ENCODE peak calls at places on chromosomes 11 and 22, in five cellular contexts. N, S, I, W and G are unnamed samples.

GRCh38 chr22:21068681-21069276 is 23.0 kb downstream of the LRRC74B start:
- DNase-seq in N (no peak), S (no peak), I (no peak), W (no peak), G (no peak)

GRCh38 chr22:38097557-38098409 is 12.7 kb downstream of the BAIAP2L2 start:
- DNase-seq in N (no peak), S (no peak), I (peak; percentile 43), W (peak; percentile 40), G (no peak)

GRCh38 chr11:19551454-19551853 is 161.2 kb upstream of the NAV2 start:
- DNase-seq in N (no peak), S (no peak), I (no peak), W (no peak), G (no peak)

GRCh38 chr11:125402436-125402835 is 93.6 kb downstream of the FEZ1 start:
- DNase-seq in N (peak; percentile 17), S (no peak), I (no peak), W (peak; percentile 51), G (no peak)

GRCh38 chr22:44330188-44330726 is 17.5 kb upstream of the SHISAL1 start:
- DNase-seq in N (no peak), S (no peak), I (no peak), W (no peak), G (no peak)

GRCh38 chr11:69335461-69336386 is 41.8 kb downstream of the MYEOV start:
- DNase-seq in N (no peak), S (no peak), I (no peak), W (no peak), G (no peak)

GRCh38 chr11:120280566-120281160 is 40.7 kb downstream of the POU2F3 start:
- DNase-seq in N (no peak), S (no peak), I (no peak), W (no peak), G (no peak)

GRCh38 chr11:104148074-104148473 is 15.9 kb downstream of the PDGFD start:
- DNase-seq in N (peak; percentile 42), S (no peak), I (no peak), W (peak; percentile 68), G (no peak)

DNA sequence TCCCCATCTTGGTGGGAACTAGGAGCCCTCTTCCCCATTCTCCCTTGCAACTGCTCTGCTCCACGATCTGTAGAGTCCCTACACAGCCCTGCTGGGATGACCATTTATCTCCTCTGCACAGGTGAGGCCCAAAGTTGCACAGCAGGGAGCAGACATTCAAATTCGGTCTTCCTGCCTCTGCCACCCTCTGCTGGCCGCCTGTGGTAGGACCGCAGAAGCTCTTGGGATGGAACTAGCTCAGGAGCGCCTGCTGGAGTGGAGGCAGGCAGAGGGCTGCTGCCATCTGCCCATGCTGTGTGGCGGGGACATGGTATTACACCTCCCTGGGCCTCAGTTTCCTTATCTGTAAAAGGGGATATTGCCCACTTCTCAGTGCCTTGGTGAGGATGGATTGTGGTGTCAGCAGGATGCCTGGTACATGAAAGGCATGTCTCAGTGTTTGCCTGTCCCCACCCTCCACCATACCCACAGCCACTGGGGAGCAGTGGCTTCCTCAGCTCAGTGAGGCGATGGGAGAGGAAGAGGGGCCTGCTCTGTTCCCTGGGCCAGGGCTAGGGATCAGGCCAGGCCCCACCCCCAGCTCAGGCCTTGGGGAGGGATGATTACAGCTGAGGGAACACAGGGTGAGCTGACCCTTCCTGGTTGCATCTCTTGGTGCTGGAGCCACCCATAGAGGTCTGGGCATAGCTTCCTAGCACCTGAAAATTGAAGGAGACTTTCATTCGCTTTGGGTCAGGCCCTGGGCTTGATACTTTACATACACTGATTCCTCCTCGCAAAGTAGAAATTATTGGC is 11.3 kb upstream of the OMP start:
- DNase-seq in N (no peak), S (peak; percentile 84), I (peak; percentile 71), W (peak; percentile 80), G (peak; percentile 76)
- TF ChIP-seq CTCF in N (peak; percentile 96), S (peak; percentile 93), I (peak; percentile 92), W (peak; percentile 98), G (peak; percentile 96)

GRCh38 chr22:47775191-47775590 is 1012.7 kb downstream of the TBC1D22A start:
- DNase-seq in N (no peak), S (no peak), I (no peak), W (no peak), G (no peak)

GRCh38 chr22:47778160-47778658 is 1015.8 kb downstream of the TBC1D22A start:
- DNase-seq in N (no peak), S (no peak), I (no peak), W (no peak), G (no peak)

GRCh38 chr22:47777426-47777825 is 1015.0 kb downstream of the TBC1D22A start:
- DNase-seq in N (no peak), S (no peak), I (no peak), W (no peak), G (no peak)

GRCh38 chr22:47775686-47776085 is 1013.2 kb downstream of the TBC1D22A start:
- DNase-seq in N (no peak), S (peak; percentile 13), I (no peak), W (no peak), G (no peak)

DNA sequence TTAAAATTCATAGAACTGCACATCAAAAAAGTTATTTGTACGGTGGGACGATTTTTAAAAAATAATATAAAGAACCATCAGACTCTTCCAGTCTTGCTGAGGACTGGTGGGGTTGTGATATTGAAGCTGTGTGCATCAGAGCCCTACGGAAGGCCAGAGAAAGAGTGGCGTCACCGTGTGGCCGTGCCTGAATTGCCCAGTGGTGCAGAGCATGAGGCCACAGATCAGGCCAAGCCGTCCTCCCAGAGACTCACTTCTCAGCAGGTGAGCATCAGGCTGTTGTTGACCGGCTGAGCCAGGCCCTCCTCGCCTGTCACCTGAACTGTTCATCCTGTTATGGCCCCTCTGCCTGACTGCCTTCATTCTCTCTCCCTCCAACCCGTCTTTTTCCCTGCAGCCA is 1013.9 kb downstream of the TBC1D22A start:
- DNase-seq in N (no peak), S (no peak), I (no peak), W (no peak), G (no peak)
- TF ChIP-seq CTCF in N (no peak), S (no peak), I (no peak), W (no peak), G (no peak)

GRCh38 chr22:25417792-25418191 is 146.7 kb upstream of the GRK3 start:
- DNase-seq in N (no peak), S (no peak), I (no peak), W (no peak), G (no peak)

GRCh38 chr22:25420471-25420924 is 144.0 kb upstream of the GRK3 start:
- DNase-seq in N (no peak), S (no peak), I (no peak), W (no peak), G (no peak)

GRCh38 chr22:25419247-25420113 is 145.0 kb upstream of the GRK3 start:
- DNase-seq in N (no peak), S (no peak), I (no peak), W (no peak), G (no peak)

GRCh38 chr22:25420925-25421904 is 143.3 kb upstream of the GRK3 start:
- DNase-seq in N (no peak), S (no peak), I (no peak), W (no peak), G (no peak)
- TF ChIP-seq CTCF in N (no peak), S (no peak), I (peak; percentile 17), W (no peak), G (no peak)

DNA sequence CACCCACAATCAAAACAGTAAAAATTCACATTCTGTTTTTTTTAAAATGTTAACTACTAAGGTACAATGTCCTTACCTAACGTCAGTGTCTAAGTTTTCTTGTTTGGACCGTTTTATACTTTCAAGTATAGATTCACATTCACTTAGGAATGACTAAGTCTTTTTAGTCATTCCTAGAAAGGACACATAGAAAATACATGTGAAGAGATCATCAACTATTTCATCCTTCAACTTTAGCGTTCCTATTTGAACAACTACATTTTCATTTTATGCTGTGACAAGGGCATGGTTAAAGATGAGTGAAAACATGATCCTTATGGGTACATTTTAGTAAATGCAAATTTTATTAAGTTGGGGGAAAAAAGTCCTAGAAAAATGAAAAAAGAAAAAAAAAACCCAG is 62.8 kb downstream of the DDX10 start:
- DNase-seq in N (no peak), S (no peak), I (no peak), W (no peak), G (no peak)
- TF ChIP-seq CTCF in N (no peak), S (no peak), I (no peak), W (no peak), G (no peak)

DNA sequence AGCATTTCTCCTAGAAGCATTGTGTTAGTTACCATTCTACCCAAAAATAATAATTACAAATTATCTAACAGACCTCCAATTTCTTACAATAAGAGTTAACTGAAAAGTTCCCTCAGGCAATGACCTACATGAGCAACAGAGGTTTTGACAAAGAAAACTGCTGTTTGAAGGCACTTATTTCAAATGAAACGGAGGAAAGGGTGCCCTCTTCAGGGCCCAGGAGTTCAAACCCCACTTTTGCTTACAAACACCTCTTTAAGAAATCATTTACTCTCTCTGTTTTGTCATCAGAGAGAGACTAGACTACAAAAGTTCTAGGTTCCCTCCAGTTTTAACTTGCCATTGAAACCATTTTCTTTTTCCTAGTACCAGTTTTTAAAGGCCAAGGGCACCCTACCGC is 56.7 kb downstream of the AMBRA1 start:
- DNase-seq in N (no peak), S (no peak), I (no peak), W (no peak), G (no peak)
- TF ChIP-seq CTCF in N (peak; percentile 24), S (no peak), I (no peak), W (peak; percentile 18), G (no peak)